ENCODE peak calls at places on chromosome 14, in four cellular contexts. L, A, J and X are unnamed samples.

GRCh38 chr14:90398315-90398811 is 1.5 kb downstream of the CALM1 start:
- DNase-seq in L (no peak), J (peak; percentile 50), A (peak; percentile 26), X (no peak)

GRCh38 chr14:38716871-38717270 is 386.2 kb downstream of the SEC23A start:
- DNase-seq in L (no peak), J (no peak), A (no peak), X (no peak)

GRCh38 chr14:89236846-89237245 is 180.2 kb downstream of the FOXN3 start:
- DNase-seq in J (no peak), L (peak; percentile 13), A (no peak), X (no peak)

GRCh38 chr14:34053666-34054065 is 102.8 kb upstream of the EGLN3 start:
- DNase-seq in L (peak; percentile 18), A (no peak), J (no peak), X (no peak)

GRCh38 chr14:104926619-104927431 is 2.1 kb downstream of the PLD4 start:
- DNase-seq in A (no peak), J (no peak), L (no peak), X (peak; percentile 60)

GRCh38 chr14:30938617-30939016 is 64.3 kb downstream of the COCH start:
- DNase-seq in J (no peak), L (no peak), A (no peak), X (no peak)

GRCh38 chr14:54686219-54686870 is 119.4 kb downstream of the SAMD4A start:
- DNase-seq in A (no peak), L (peak; percentile 92), J (no peak), X (no peak)

GRCh38 chr14:93104961-93105360 is 10.8 kb downstream of the ITPK1 start:
- DNase-seq in A (no peak), J (no peak), L (no peak), X (no peak)

GRCh38 chr14:78141590-78141989 is 28.6 kb upstream of the NRXN3 start:
- DNase-seq in A (no peak), J (no peak), L (no peak), X (no peak)

GRCh38 chr14:38553586-38553985 is 297.7 kb upstream of the CLEC14A start:
- DNase-seq in L (peak; percentile 63), J (no peak), A (no peak), X (no peak)

GRCh38 chr14:96125536-96125935 is 79.1 kb upstream of the BDKRB2 start:
- DNase-seq in L (no peak), A (no peak), J (peak; percentile 35), X (no peak)

GRCh38 chr14:68576496-68577244 is 216.2 kb downstream of the ZFP36L1 start:
- DNase-seq in A (no peak), J (no peak), L (peak; percentile 52), X (no peak)

GRCh38 chr14:60563113-60563512 is 54.2 kb downstream of the SIX6 start:
- DNase-seq in J (no peak), A (no peak), L (peak; percentile 67), X (no peak)

GRCh38 chr14:99349721-99350495 is 77.9 kb upstream of the BCL11B start:
- DNase-seq in A (no peak), L (no peak), J (no peak), X (no peak)

GRCh38 chr14:53306267-53306721 is 153.2 kb upstream of the DDHD1 start:
- DNase-seq in L (peak; percentile 73), J (peak; percentile 39), A (peak; percentile 18), X (no peak)

GRCh38 chr14:106378191-106378590 is 851.8 kb downstream of the TMEM121 start:
- DNase-seq in J (no peak), A (no peak), L (no peak), X (no peak)

GRCh38 chr14:73833530-73834257 is 17.9 kb upstream of the PTGR2 start:
- DNase-seq in J (no peak), A (no peak), L (no peak), X (no peak)

GRCh38 chr14:92288994-92289393 is 34.0 kb upstream of the SLC24A4 start:
- DNase-seq in A (no peak), L (no peak), J (no peak), X (no peak)

GRCh38 chr14:103501921-103502669 is 20.5 kb downstream of the CKB start:
- DNase-seq in L (no peak), A (no peak), J (no peak), X (no peak)

GRCh38 chr14:51209457-51209856 is 30.6 kb upstream of the TMX1 start:
- DNase-seq in L (no peak), A (no peak), J (no peak), X (no peak)

GRCh38 chr14:71130491-71131179 is 223.4 kb downstream of the PCNX1 start:
- DNase-seq in L (peak; percentile 87), A (no peak), J (no peak), X (no peak)

GRCh38 chr14:91395998-91396660 is 21.5 kb downstream of the CCDC88C start:
- DNase-seq in J (no peak), L (no peak), A (no peak), X (no peak)

GRCh38 chr14:104291123-104292000 is 153.0 kb downstream of the KIF26A start:
- DNase-seq in L (no peak), A (peak; percentile 58), J (no peak), X (no peak)

GRCh38 chr14:78611796-78612571 is 441.8 kb downstream of the NRXN3 start:
- DNase-seq in L (no peak), A (no peak), J (no peak), X (no peak)

GRCh38 chr14:32509632-32510187 is 180.6 kb downstream of the AKAP6 start:
- DNase-seq in L (peak; percentile 99), J (peak; percentile 32), A (no peak), X (no peak)

GRCh38 chr14:90540437-90540836 is 143.6 kb downstream of the CALM1 start:
- DNase-seq in J (no peak), A (no peak), L (no peak), X (no peak)

GRCh38 chr14:68263563-68264350 is 444.2 kb downstream of the RAD51B start:
- DNase-seq in A (no peak), L (no peak), J (no peak), X (no peak)

GRCh38 chr14:52307376-52307775 is 6.7 kb upstream of the PTGER2 start:
- DNase-seq in J (no peak), L (no peak), A (no peak), X (no peak)

GRCh38 chr14:103885509-103885932 is 38.1 kb upstream of the PPP1R13B start:
- DNase-seq in A (no peak), J (no peak), L (no peak), X (no peak)

GRCh38 chr14:95841680-95842079 is 35.0 kb upstream of the TUNAR start:
- DNase-seq in J (no peak), A (no peak), L (no peak), X (no peak)

GRCh38 chr14:104638927-104639450 is 34.4 kb upstream of the TMEM179 start:
- DNase-seq in L (no peak), A (no peak), J (no peak), X (no peak)

GRCh38 chr14:59041308-59041707 is 147.2 kb upstream of the DAAM1 start:
- DNase-seq in L (no peak), A (no peak), J (no peak), X (no peak)
- TF ChIP-seq CTCF in L (no peak), A (no peak), J (no peak), X (no peak)

DNA sequence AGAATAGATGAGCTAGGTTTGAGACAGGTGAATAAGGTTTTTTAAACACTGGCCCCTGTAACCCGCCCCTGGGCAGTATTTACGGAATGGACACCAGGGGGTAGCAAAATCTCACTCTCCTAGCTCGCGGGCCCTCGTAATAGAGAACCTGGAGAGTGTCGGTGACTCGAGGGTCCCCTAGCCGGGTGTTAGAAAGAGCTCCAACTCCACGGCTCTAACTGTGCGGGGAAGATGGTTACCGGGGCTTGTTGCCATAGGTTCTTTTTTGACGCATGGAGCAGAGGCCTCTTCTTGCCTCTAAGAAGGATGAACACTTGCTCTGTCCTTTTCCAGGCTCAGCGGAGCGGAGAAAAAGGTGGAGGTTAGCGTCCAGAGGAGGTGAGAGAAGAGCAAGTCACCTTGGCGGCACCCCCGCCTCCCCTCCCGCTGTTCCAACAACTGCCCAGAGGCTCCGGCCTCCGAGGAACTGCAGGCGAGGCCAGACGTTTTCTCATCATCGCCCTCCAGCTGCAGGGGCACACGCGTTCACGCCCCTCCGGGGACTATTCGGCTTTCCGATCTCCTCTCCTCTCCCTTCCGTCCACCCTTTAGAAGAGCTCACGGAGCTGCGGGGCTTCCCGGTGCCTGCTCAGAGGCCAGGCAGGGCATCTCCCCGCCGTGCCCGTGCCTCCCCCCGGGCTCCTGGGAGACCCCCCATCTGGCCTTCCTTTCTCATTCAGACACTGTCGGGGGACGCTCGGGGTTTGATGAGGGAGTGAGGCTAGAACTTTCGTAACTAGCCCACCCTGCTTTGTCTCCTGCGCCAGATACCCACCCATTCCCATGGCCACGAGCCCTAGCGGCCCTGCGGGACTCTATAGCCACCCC is 1.4 kb upstream of the ARHGEF40 start:
- DNase-seq in L (peak; percentile 70), A (peak; percentile 51), J (peak; percentile 69), X (no peak)
- TF ChIP-seq CTCF in L (peak; percentile 72), A (peak; percentile 68), J (peak; percentile 46), X (no peak)

GRCh38 chr14:102063092-102063807 is 23.6 kb downstream of the HSP90AA1 start:
- DNase-seq in A (peak; percentile 42), L (peak; percentile 93), J (peak; percentile 87), X (peak; percentile 46)
- TF ChIP-seq CTCF in A (peak; percentile 49), L (peak; percentile 54), J (peak; percentile 24), X (no peak)

GRCh38 chr14:97539389-97539786 is 742.2 kb downstream of the VRK1 start:
- DNase-seq in J (no peak), A (no peak), L (no peak), X (no peak)

GRCh38 chr14:97539884-97540283 is 742.7 kb downstream of the VRK1 start:
- DNase-seq in J (no peak), A (no peak), L (no peak), X (no peak)

GRCh38 chr14:97546491-97546890 is 749.3 kb downstream of the VRK1 start:
- DNase-seq in J (no peak), L (no peak), A (no peak), X (no peak)

GRCh38 chr14:97538749-97539388 is 741.7 kb downstream of the VRK1 start:
- DNase-seq in A (no peak), L (no peak), J (no peak), X (no peak)

DNA sequence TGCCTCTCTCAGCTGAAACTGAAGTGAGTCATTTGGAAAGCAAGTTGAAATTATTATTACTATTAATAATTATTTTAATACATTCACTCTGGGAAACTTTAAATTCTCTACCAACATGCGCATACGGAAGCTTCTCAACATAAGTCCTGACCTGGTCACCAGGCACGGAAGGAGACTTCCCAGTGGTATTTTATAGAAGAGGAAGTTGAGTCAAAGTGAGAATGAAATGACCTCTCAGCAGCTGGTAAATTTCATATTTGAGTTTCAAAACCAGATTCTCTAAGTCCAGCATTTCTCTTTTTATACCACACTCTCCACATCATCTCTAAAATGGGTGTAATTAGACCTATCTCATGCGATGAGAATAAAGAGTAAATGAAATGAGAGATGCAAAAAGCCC is 747.4 kb downstream of the VRK1 start:
- DNase-seq in L (no peak), A (no peak), J (no peak), X (no peak)
- TF ChIP-seq CTCF in L (no peak), A (no peak), J (no peak), X (no peak)

GRCh38 chr14:22131749-22132476 is 457.1 kb downstream of the DAD1 start:
- DNase-seq in J (no peak), A (no peak), L (no peak), X (no peak)
- TF ChIP-seq CTCF in J (no peak), A (peak; percentile 49), L (peak; percentile 46), X (no peak)